ENCODE peak calls at places on chromosomes 13 and 19, in ten cellular contexts. L is NCI-H2227 treated with DMSO at 0.1 percent for 48 hours, F is aorta, X is HepG2, D is Peyer's patch, E is ELR, H is hypothalamus, I is dermis blood vessel endothelial cell, M is KG1, J is kidney epithelial cell. Z is an unnamed sample.

GRCh38 chr13:99027260-99027659 is 49.4 kb upstream of the DOCK9 start:
- DNase-seq in M (no peak), H (no peak), I (no peak), D (no peak), X (no peak), L (no peak), J (no peak), E (peak; percentile 73), F (no peak), Z (no peak)

GRCh38 chr19:30441011-30441410 is 68.8 kb downstream of the ZNF536 start:
- DNase-seq in F (no peak), I (no peak), J (no peak), L (no peak), E (no peak), H (no peak), M (no peak), D (no peak), X (no peak), Z (no peak)

GRCh38 chr19:46378268-46378667 is 31.4 kb downstream of the PPP5C start:
- DNase-seq in F (no peak), X (no peak), L (no peak), D (no peak), M (no peak), J (no peak), E (no peak), H (no peak), I (peak; percentile 38), Z (no peak)

GRCh38 chr13:32720026-32720425 is 133.8 kb downstream of the PDS5B start:
- DNase-seq in D (no peak), H (no peak), L (no peak), M (no peak), I (peak; percentile 14), J (no peak), F (no peak), X (no peak), E (peak; percentile 26), Z (no peak)

GRCh38 chr19:42402376-42403116 is 12.4 kb upstream of the CNFN start:
- DNase-seq in L (peak; percentile 59), D (no peak), X (no peak), J (no peak), I (no peak), F (no peak), H (no peak), M (no peak), E (no peak), Z (no peak)

GRCh38 chr19:17794731-17795494 is at the start of gene B3GNT3:
- DNase-seq in F (peak; percentile 60), I (peak; percentile 33), X (peak; percentile 46), L (peak; percentile 18), H (no peak), M (no peak), D (peak; percentile 97), E (peak; percentile 65), J (no peak), Z (no peak)

GRCh38 chr19:3080281-3080680 is 13.9 kb upstream of the GNA11 start:
- DNase-seq in H (no peak), E (no peak), M (no peak), J (no peak), I (peak; percentile 52), X (no peak), F (peak; percentile 76), L (no peak), D (peak; percentile 82), Z (no peak)

GRCh38 chr13:98173431-98173921 is 3.6 kb downstream of the RNF113B start:
- DNase-seq in I (peak; percentile 57), L (no peak), E (peak; percentile 97), H (no peak), D (no peak), J (peak; percentile 97), F (no peak), X (peak; percentile 95), M (no peak), Z (no peak)

GRCh38 chr19:4368128-4368820 is 24.9 kb downstream of the MPND start:
- DNase-seq in E (no peak), H (no peak), X (no peak), L (no peak), J (no peak), F (peak; percentile 54), D (no peak), M (no peak), I (peak; percentile 61), Z (no peak)

GRCh38 chr19:801861-802496 is 4.7 kb downstream of the PTBP1 start:
- DNase-seq in X (no peak), M (no peak), I (peak; percentile 84), E (no peak), L (no peak), H (no peak), F (no peak), J (no peak), D (no peak), Z (no peak)

GRCh38 chr19:2043269-2043641 is 7.8 kb downstream of the MKNK2 start:
- DNase-seq in H (no peak), M (no peak), L (no peak), X (no peak), J (no peak), E (no peak), F (peak; percentile 53), D (peak; percentile 56), I (no peak), Z (no peak)

GRCh38 chr19:46221981-46222610 is 7.4 kb upstream of the IGFL1 start:
- DNase-seq in I (peak; percentile 10), F (peak; percentile 76), M (no peak), H (no peak), D (no peak), L (no peak), E (peak; percentile 35), X (no peak), J (no peak), Z (no peak)

GRCh38 chr19:47124937-47125668 is 5.5 kb upstream of the SAE1 start:
- DNase-seq in I (peak; percentile 88), M (peak; percentile 71), J (no peak), F (no peak), H (no peak), X (peak; percentile 78), D (no peak), E (peak; percentile 85), L (peak; percentile 53), Z (no peak)

GRCh38 chr13:51935326-51936171 is 73.8 kb downstream of the CCDC70 start:
- DNase-seq in I (peak; percentile 44), M (no peak), H (no peak), D (peak; percentile 65), F (no peak), X (no peak), E (peak; percentile 45), L (no peak), J (no peak), Z (no peak)

GRCh38 chr19:18503971-18504885 is 17.6 kb downstream of the ELL start:
- DNase-seq in H (no peak), M (no peak), I (no peak), J (peak; percentile 54), E (no peak), X (peak; percentile 96), D (peak; percentile 83), F (no peak), L (no peak), Z (no peak)

GRCh38 chr19:17311455-17312248 is 2.3 kb downstream of the DDA1 start:
- DNase-seq in J (peak; percentile 63), E (peak; percentile 88), L (no peak), D (no peak), I (peak; percentile 53), M (no peak), F (no peak), X (peak; percentile 76), H (no peak), Z (no peak)

GRCh38 chr13:97307544-97307881 is 85.4 kb downstream of the MBNL2 start:
- DNase-seq in D (no peak), I (no peak), H (no peak), X (no peak), M (no peak), L (no peak), E (no peak), F (no peak), J (no peak), Z (no peak)

GRCh38 chr19:28185646-28186045 is 1027.3 kb downstream of the UQCRFS1 start:
- DNase-seq in I (no peak), F (no peak), J (no peak), H (no peak), X (no peak), L (no peak), E (no peak), M (no peak), D (no peak), Z (no peak)

GRCh38 chr13:35785563-35786327 is 309.3 kb upstream of the MAB21L1 start:
- DNase-seq in J (no peak), D (no peak), F (no peak), I (no peak), E (no peak), X (no peak), M (no peak), H (no peak), L (peak; percentile 50), Z (no peak)

GRCh38 chr19:17579523-17580244 is 24.2 kb downstream of the COLGALT1 start:
- DNase-seq in X (no peak), I (peak; percentile 73), L (no peak), J (no peak), F (peak; percentile 74), H (no peak), M (no peak), D (peak; percentile 80), E (peak; percentile 70), Z (no peak)

GRCh38 chr19:14507704-14508246 is 10.4 kb downstream of the DNAJB1 start:
- DNase-seq in D (no peak), E (peak; percentile 91), J (no peak), I (peak; percentile 76), X (peak; percentile 71), M (no peak), F (no peak), L (no peak), H (no peak), Z (no peak)

GRCh38 chr13:74056829-74057564 is 77.2 kb downstream of the KLF12 start:
- DNase-seq in X (no peak), J (no peak), L (no peak), H (no peak), I (no peak), M (no peak), D (no peak), E (no peak), F (no peak), Z (no peak)

GRCh38 chr13:25175026-25175425 is 2.9 kb upstream of the AMER2 start:
- DNase-seq in J (no peak), H (no peak), F (no peak), L (no peak), X (no peak), E (no peak), D (no peak), M (no peak), I (no peak), Z (no peak)